ENCODE peak calls at places on chromosomes 13 and 19, in six cellular contexts. B is fibroblast of lung, S is tibial nerve, L is nephron progenitor cell, A is astrocyte of the cerebellum, Y is mucosa of descending colon. J is an unnamed sample.

GRCh38 chr13:98775844-98776598 is 23.5 kb upstream of the SLC15A1 start:
- DNase-seq in B (peak; percentile 82), S (no peak), L (no peak), A (no peak), Y (peak; percentile 81), J (no peak)

GRCh38 chr13:39394811-39395685 is 207.9 kb downstream of the LHFPL6 start:
- DNase-seq in B (peak; percentile 36), S (no peak), L (no peak), A (no peak), Y (no peak), J (no peak)

GRCh38 chr13:51673165-51673564 is 88.9 kb downstream of the WDFY2 start:
- DNase-seq in B (peak; percentile 24), S (no peak), L (no peak), A (no peak), Y (no peak), J (no peak)

GRCh38 chr13:110442946-110443632 is 118.4 kb downstream of the RAB20 start:
- DNase-seq in B (peak; percentile 52), S (no peak), L (no peak), A (no peak), Y (no peak), J (no peak)

GRCh38 chr19:3257071-3257470 is 32.6 kb downstream of the CELF5 start:
- DNase-seq in B (no peak), S (no peak), L (no peak), A (no peak), Y (no peak), J (no peak)

GRCh38 chr13:87107626-87108025 is 563.5 kb upstream of the SLITRK5 start:
- DNase-seq in B (peak; percentile 75), S (no peak), L (no peak), A (no peak), Y (no peak), J (no peak)

GRCh38 chr19:2503521-2504109 is 27.7 kb downstream of the GADD45B start:
- DNase-seq in B (peak; percentile 85), S (no peak), L (no peak), A (no peak), Y (no peak), J (no peak)

GRCh38 chr13:74288361-74288911 is 154.2 kb upstream of the KLF12 start:
- DNase-seq in B (no peak), S (no peak), L (peak; percentile 9), A (no peak), Y (peak; percentile 47), J (peak; percentile 12)

GRCh38 chr13:81320516-81320915 is 979.6 kb upstream of the SPRY2 start:
- DNase-seq in B (no peak), S (no peak), L (no peak), A (no peak), Y (no peak), J (no peak)

DNA sequence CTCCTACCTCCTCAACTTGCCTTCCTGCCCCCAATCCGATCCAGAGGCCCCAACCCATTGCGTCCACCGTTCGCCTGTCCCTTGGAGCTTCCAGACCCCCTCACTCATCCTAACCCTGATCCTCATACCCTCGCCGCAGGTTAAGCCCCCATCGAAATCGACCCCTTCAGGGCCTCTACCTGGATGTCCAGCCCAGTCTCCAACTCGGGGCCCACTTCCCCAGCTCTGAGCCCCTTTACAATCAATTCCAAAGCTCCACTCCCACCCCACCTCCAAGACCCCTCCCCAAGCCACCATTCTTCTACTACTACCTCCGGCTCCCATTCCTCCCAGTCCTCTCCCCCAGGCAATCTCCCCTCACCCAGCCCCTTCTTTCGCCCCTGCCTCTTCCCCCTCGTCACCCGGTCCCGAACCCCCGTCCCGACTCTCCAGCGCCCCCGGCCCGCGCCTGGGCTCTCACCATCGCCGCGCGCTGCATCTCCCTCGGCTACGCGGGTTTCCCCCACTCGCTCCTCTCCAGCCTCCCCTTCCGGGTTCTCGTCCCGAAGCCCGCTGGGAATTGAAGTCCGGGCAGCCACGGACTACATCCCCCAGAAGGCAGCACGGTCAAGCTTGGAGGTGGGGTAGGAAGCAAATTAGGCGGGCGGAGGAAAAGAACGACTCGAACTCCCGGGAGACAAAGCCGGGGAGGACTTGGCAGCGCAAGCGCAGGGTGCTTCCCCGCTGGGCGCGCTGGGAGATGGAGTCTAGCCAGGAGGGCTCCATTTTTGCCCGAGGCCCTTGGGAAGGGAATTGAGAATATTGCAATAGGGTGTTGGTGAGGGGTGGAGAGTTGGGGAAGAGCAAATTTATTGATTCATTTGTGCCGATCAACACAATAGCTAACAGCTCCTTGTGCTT is at the start of gene FBXO46:
- DNase-seq in B (peak; percentile 98), S (peak; percentile 94), L (peak; percentile 93), A (peak; percentile 91), Y (peak; percentile 97), J (peak; percentile 93)
- TF ChIP-seq CTCF in B (peak; percentile 9), S (no peak), L (no peak), A (peak; percentile 18), Y (no peak), J (no peak)

DNA sequence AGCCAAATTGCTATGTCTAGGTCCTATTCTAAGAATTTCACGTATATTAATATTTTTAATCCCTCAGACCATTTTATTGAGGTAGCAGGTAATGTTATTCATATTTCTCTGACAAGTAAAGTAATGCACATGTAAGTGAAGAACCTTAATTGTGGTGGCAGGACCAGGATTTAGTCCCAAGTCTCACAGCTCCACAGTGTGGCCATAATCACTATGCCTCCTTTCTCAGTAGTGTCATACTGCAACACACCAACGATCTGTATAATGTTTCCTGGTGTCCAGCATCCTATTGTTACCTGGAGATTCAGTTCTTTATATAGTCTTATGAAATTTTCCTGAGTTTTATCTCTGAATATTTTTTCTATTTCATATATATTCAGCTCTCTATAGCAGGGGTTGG is 340.3 kb downstream of the OLFM4 start:
- DNase-seq in B (no peak), S (no peak), L (no peak), A (no peak), Y (no peak), J (no peak)
- TF ChIP-seq CTCF in B (no peak), S (no peak), L (no peak), A (no peak), Y (no peak), J (no peak)

DNA sequence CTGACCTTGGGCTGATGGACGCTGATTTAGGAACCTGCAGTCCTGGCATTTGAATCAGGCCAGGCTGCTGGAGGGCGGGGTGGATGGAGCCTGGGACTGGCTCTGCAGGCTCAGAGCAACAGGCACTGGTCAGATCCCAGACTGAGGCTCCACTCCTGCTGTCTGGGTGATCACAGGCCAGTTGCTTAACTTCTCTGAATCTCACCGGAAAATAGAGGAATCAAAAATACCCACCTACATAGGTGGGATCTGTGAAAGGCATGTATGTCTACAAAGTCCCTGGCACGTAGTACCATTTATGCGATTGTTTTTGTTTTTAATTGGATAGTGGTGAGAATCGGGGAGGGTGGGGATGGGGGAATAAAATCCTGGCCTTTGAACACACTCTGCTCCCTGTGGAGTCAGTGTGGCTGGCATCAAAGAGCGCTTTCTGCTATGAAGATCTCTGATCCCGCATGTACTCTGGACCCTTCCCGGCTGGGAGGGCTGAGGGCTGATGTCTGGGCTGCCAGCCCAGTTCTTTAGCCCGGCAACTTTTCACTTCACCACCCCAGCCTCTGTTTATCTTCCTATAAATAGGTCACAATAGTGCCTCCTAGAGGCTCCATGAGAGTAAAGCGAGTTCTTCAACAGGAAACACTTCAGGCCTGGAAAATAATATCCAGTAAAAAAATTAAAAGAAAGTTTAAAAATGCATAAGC is 292.3 kb downstream of the ZNF536 start:
- DNase-seq in B (no peak), S (no peak), L (no peak), A (no peak), Y (no peak), J (no peak)
- TF ChIP-seq CTCF in B (peak; percentile 21), S (peak; percentile 25), L (peak; percentile 52), A (peak; percentile 49), Y (no peak), J (peak; percentile 56)

GRCh38 chr13:43805071-43805468 is 18.3 kb upstream of the ENOX1 start:
- DNase-seq in B (peak; percentile 92), S (no peak), L (no peak), A (peak; percentile 76), Y (no peak), J (no peak)

GRCh38 chr13:43802511-43802910 is 15.7 kb upstream of the ENOX1 start:
- DNase-seq in B (no peak), S (no peak), L (no peak), A (no peak), Y (no peak), J (no peak)

GRCh38 chr13:43800828-43801227 is 14.1 kb upstream of the ENOX1 start:
- DNase-seq in B (no peak), S (no peak), L (no peak), A (no peak), Y (no peak), J (no peak)

GRCh38 chr13:43805681-43806128 is 18.9 kb upstream of the ENOX1 start:
- DNase-seq in B (peak; percentile 20), S (no peak), L (no peak), A (no peak), Y (no peak), J (no peak)

DNA sequence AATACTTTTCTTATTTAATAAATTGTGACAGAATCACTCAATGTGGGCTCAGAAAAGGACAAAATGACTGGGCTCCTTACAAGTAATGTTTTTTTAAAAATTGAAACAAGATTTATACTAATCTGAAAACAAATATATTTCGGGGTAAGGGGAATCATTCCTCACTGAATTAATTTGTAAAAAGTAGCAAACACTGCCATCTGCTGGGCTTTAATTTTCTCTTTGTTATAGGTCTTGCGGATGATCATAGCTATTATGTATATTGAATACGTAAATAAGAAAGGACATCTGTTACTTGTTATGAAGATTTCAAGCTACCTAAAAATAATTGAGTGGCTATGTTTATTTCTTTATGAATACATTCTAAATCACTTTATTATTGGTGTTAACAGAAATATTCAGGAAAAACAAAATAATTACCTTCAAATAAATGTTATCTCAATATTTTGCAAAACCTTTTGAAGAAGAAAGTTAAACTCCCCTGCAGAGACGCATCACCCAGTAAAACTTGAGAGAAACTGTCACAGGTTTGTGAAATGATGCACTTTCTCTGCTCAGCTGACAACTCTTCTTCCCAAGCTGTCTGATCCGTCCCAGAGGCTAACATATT is 17.8 kb upstream of the ENOX1 start:
- DNase-seq in B (peak; percentile 54), S (no peak), L (no peak), A (peak; percentile 69), Y (no peak), J (peak; percentile 42)
- TF ChIP-seq CTCF in B (no peak), S (peak; percentile 38), L (peak; percentile 58), A (peak; percentile 9), Y (no peak), J (peak; percentile 72)

J was measured in endothelial cell.